ENCODE peak calls at places on chromosome 6, in six cellular contexts. N is testis; D is stimulated activated naive CD4-positive, alpha-beta T cell; Z is amniotic stem cell; B is Calu3; I is left ventricle myocardium superior. E is an unnamed sample.

GRCh38 chr6:47180633-47181032 is 129.1 kb downstream of the TNFRSF21 start:
- DNase-seq in N (no peak), D (no peak), Z (no peak), B (no peak), I (no peak), E (no peak)

GRCh38 chr6:39334039-39334438 is 11.5 kb upstream of the KCNK16 start:
- DNase-seq in N (no peak), D (no peak), Z (no peak), B (no peak), I (no peak), E (no peak)

GRCh38 chr6:12012231-12012565 is at the start of gene HIVEP1:
- DNase-seq in N (no peak), D (no peak), Z (no peak), B (peak), I (no peak), E (peak)

GRCh38 chr6:12844284-12845223 is 128.0 kb downstream of the PHACTR1 start:
- DNase-seq in N (no peak), D (no peak), Z (no peak), B (no peak), I (no peak), E (no peak)

GRCh38 chr6:10093282-10093681 is 321.6 kb downstream of the TFAP2A start:
- DNase-seq in N (no peak), D (no peak), Z (no peak), B (no peak), I (no peak), E (no peak)

GRCh38 chr6:30626484-30627366 is at the start of gene ATAT1:
- DNase-seq in N (peak), D (peak), Z (peak), B (peak), I (peak), E (peak)

GRCh38 chr6:150072201-150072600 is 3.3 kb upstream of the ULBP3 start:
- DNase-seq in N (no peak), D (no peak), Z (no peak), B (peak), I (peak), E (peak)

GRCh38 chr6:168359794-168360193 is 40.2 kb upstream of the DACT2 start:
- DNase-seq in N (no peak), D (no peak), Z (no peak), B (no peak), I (no peak), E (no peak)

GRCh38 chr6:130945401-130945919 is 117.6 kb downstream of the EPB41L2 start:
- DNase-seq in N (no peak), D (no peak), Z (no peak), B (no peak), I (no peak), E (no peak)

GRCh38 chr6:126531273-126531672 is 191.4 kb downstream of the CENPW start:
- DNase-seq in N (no peak), D (no peak), Z (no peak), B (no peak), I (no peak), E (no peak)

GRCh38 chr6:96184798-96185197 is 169.0 kb downstream of the FUT9 start:
- DNase-seq in N (no peak), D (no peak), Z (no peak), B (no peak), I (no peak), E (no peak)

GRCh38 chr6:112413805-112414204 is 66.7 kb downstream of the RFPL4B start:
- DNase-seq in N (no peak), D (no peak), Z (no peak), B (peak), I (no peak), E (no peak)

GRCh38 chr6:83252717-83253116 is 59.6 kb downstream of the RWDD2A start:
- DNase-seq in N (no peak), D (no peak), Z (no peak), B (no peak), I (no peak), E (no peak)

GRCh38 chr6:127255286-127255685 is 11.4 kb upstream of the RNF146 start:
- DNase-seq in N (no peak), D (no peak), Z (no peak), B (no peak), I (peak), E (no peak)

GRCh38 chr6:142332393-142333080 is 30.7 kb downstream of the ADGRG6 start:
- DNase-seq in N (no peak), D (no peak), Z (no peak), B (no peak), I (no peak), E (no peak)

GRCh38 chr6:2114100-2114499 is 131.3 kb downstream of the GMDS start:
- DNase-seq in N (no peak), D (no peak), Z (no peak), B (no peak), I (no peak), E (no peak)

GRCh38 chr6:2563635-2564034 is 187.1 kb downstream of the MYLK4 start:
- DNase-seq in N (no peak), D (no peak), Z (no peak), B (no peak), I (no peak), E (no peak)

GRCh38 chr6:14520536-14520935 is 403.0 kb downstream of the CD83 start:
- DNase-seq in N (no peak), D (no peak), Z (no peak), B (no peak), I (no peak), E (no peak)

GRCh38 chr6:143569035-143569434 is 57.5 kb upstream of the FUCA2 start:
- DNase-seq in N (peak), D (no peak), Z (no peak), B (no peak), I (no peak), E (no peak)

GRCh38 chr6:63347599-63347998 is 27.8 kb upstream of the LGSN start:
- DNase-seq in N (no peak), D (no peak), Z (peak), B (no peak), I (no peak), E (no peak)

E was measured in mucosa of descending colon.